ENCODE peak calls at places on chromosomes 16 and 17, in nine cellular contexts. X is omental fat pad, T is nephron progenitor cell, B is breast epithelium, G is esophagus muscularis mucosa, Y is AG09319, Z is sigmoid colon, F is gastrocnemius medialis, N is IMR-90. W is an unnamed sample.

GRCh38 chr16:9138731-9139501 is 47.5 kb downstream of the HAPSTR1 start:
- DNase-seq in X (no peak), T (peak), B (peak), G (no peak), Y (no peak), Z (peak), F (peak), N (peak), W (peak)

GRCh38 chr17:33072421-33073175 is 81.0 kb downstream of the SPACA3 start:
- DNase-seq in X (no peak), T (no peak), B (no peak), G (no peak), Y (no peak), Z (no peak), F (no peak), N (no peak), W (no peak)

GRCh38 chr17:32621612-32622312 is 135.0 kb downstream of the CDK5R1 start:
- DNase-seq in X (no peak), T (no peak), B (no peak), G (no peak), Y (no peak), Z (no peak), F (no peak), N (no peak), W (no peak)

GRCh38 chr17:34504814-34505484 is 74.4 kb upstream of the TMEM132E start:
- DNase-seq in X (no peak), T (no peak), B (no peak), G (no peak), Y (no peak), Z (no peak), F (no peak), N (no peak), W (no peak)

GRCh38 chr16:74625500-74626350 is 18.8 kb upstream of the GLG1 start:
- DNase-seq in X (no peak), T (no peak), B (no peak), G (no peak), Y (no peak), Z (no peak), F (no peak), N (no peak), W (no peak)

GRCh38 chr17:81480140-81480917 is 32.3 kb downstream of the ACTG1 start:
- DNase-seq in X (no peak), T (no peak), B (no peak), G (no peak), Y (no peak), Z (no peak), F (peak), N (peak), W (no peak)

GRCh38 chr16:30075503-30076275 is at the start of gene PPP4C:
- DNase-seq in X (peak), T (peak), B (peak), G (peak), Y (no peak), Z (peak), F (peak), N (peak), W (peak)

GRCh38 chr16:29641561-29641960 is 21.5 kb upstream of the SPN start:
- DNase-seq in X (no peak), T (no peak), B (no peak), G (no peak), Y (no peak), Z (no peak), F (no peak), N (no peak), W (no peak)

GRCh38 chr17:68381076-68381900 is 76.0 kb downstream of the WIPI1 start:
- DNase-seq in X (no peak), T (no peak), B (peak), G (no peak), Y (peak), Z (peak), F (no peak), N (peak), W (no peak)

GRCh38 chr16:85982563-85982939 is 83.6 kb downstream of the IRF8 start:
- DNase-seq in X (no peak), T (no peak), B (no peak), G (no peak), Y (no peak), Z (peak), F (peak), N (no peak), W (no peak)

GRCh38 chr17:34412965-34413441 is 50.0 kb upstream of the CCL1 start:
- DNase-seq in X (no peak), T (no peak), B (no peak), G (no peak), Y (no peak), Z (no peak), F (no peak), N (peak), W (no peak)

GRCh38 chr17:66602659-66603363 is 232.1 kb upstream of the CACNG5 start:
- DNase-seq in X (no peak), T (no peak), B (no peak), G (no peak), Y (no peak), Z (peak), F (no peak), N (peak), W (no peak)

GRCh38 chr16:64287667-64288521 is 834.0 kb downstream of the CDH11 start:
- DNase-seq in X (no peak), T (no peak), B (no peak), G (no peak), Y (no peak), Z (no peak), F (no peak), N (no peak), W (no peak)

GRCh38 chr17:38601539-38602351 is 4.0 kb downstream of the SRCIN1 start:
- DNase-seq in X (no peak), T (peak), B (no peak), G (no peak), Y (no peak), Z (no peak), F (no peak), N (no peak), W (no peak)

GRCh38 chr16:2981177-2981898 is 1.1 kb upstream of the PKMYT1 start:
- DNase-seq in X (no peak), T (no peak), B (no peak), G (no peak), Y (no peak), Z (no peak), F (no peak), N (no peak), W (no peak)

GRCh38 chr17:21010705-21011596 is 31.9 kb downstream of the USP22 start:
- DNase-seq in X (no peak), T (no peak), B (no peak), G (no peak), Y (no peak), Z (peak), F (no peak), N (no peak), W (no peak)

GRCh38 chr17:74746922-74747321 is 1.5 kb upstream of the NHERF1 start:
- DNase-seq in X (no peak), T (peak), B (no peak), G (no peak), Y (no peak), Z (peak), F (no peak), N (no peak), W (no peak)

GRCh38 chr17:32833526-32833925 is 43.4 kb downstream of the MYO1D start:
- DNase-seq in X (no peak), T (no peak), B (no peak), G (no peak), Y (no peak), Z (no peak), F (no peak), N (no peak), W (no peak)

GRCh38 chr16:70438325-70438982 is 446 bp downstream of the ST3GAL2 start:
- DNase-seq in X (no peak), T (no peak), B (no peak), G (no peak), Y (no peak), Z (no peak), F (no peak), N (no peak), W (no peak)

GRCh38 chr16:72172105-72173034 is at the start of gene PMFBP1:
- DNase-seq in X (no peak), T (no peak), B (peak), G (no peak), Y (no peak), Z (peak), F (peak), N (peak), W (peak)

GRCh38 chr17:20314834-20315233 is 152.5 kb downstream of the LGALS9B start:
- DNase-seq in X (no peak), T (no peak), B (no peak), G (no peak), Y (no peak), Z (no peak), F (no peak), N (no peak), W (no peak)

GRCh38 chr17:59154721-59155438 is at the start of gene SKA2:
- DNase-seq in X (peak), T (peak), B (peak), G (peak), Y (no peak), Z (peak), F (no peak), N (no peak), W (peak)

GRCh38 chr17:36856921-36857381 is 80.3 kb upstream of the LHX1 start:
- DNase-seq in X (no peak), T (no peak), B (no peak), G (no peak), Y (no peak), Z (no peak), F (no peak), N (no peak), W (no peak)

GRCh38 chr16:49456763-49457162 is 83.2 kb downstream of the C16orf78 start:
- DNase-seq in X (no peak), T (no peak), B (no peak), G (no peak), Y (no peak), Z (peak), F (no peak), N (no peak), W (no peak)

GRCh38 chr17:16106161-16106891 is 106.7 kb downstream of the TTC19 start:
- DNase-seq in X (no peak), T (no peak), B (no peak), G (no peak), Y (peak), Z (no peak), F (no peak), N (peak), W (no peak)

GRCh38 chr16:88131966-88132365 is 180.7 kb downstream of the BANP start:
- DNase-seq in X (no peak), T (no peak), B (no peak), G (no peak), Y (no peak), Z (no peak), F (no peak), N (no peak), W (no peak)

GRCh38 chr17:76171701-76172100 is 30.7 kb upstream of the FOXJ1 start:
- DNase-seq in X (no peak), T (no peak), B (no peak), G (no peak), Y (no peak), Z (no peak), F (no peak), N (no peak), W (no peak)

GRCh38 chr17:43028221-43028861 is 3.3 kb downstream of the RND2 start:
- DNase-seq in X (no peak), T (no peak), B (no peak), G (no peak), Y (no peak), Z (no peak), F (peak), N (no peak), W (no peak)

GRCh38 chr17:56681561-56682266 is 88.2 kb downstream of the NOG start:
- DNase-seq in X (no peak), T (no peak), B (no peak), G (no peak), Y (no peak), Z (no peak), F (no peak), N (peak), W (no peak)

GRCh38 chr16:71919033-71919432 is 23.7 kb downstream of the IST1 start:
- DNase-seq in X (no peak), T (no peak), B (no peak), G (no peak), Y (no peak), Z (no peak), F (no peak), N (no peak), W (no peak)

GRCh38 chr17:71546369-71546864 is 574.4 kb upstream of the SOX9 start:
- DNase-seq in X (no peak), T (no peak), B (no peak), G (no peak), Y (no peak), Z (no peak), F (no peak), N (no peak), W (no peak)

GRCh38 chr17:46727572-46728348 is 90.7 kb downstream of the WNT3 start:
- DNase-seq in X (no peak), T (no peak), B (no peak), G (no peak), Y (peak), Z (no peak), F (no peak), N (peak), W (no peak)

GRCh38 chr17:81153340-81153803 is 11.9 kb upstream of the PVALEF start:
- DNase-seq in X (no peak), T (no peak), B (no peak), G (no peak), Y (no peak), Z (no peak), F (peak), N (peak), W (no peak)

GRCh38 chr17:31388770-31389672 is 2.5 kb upstream of the RAB11FIP4 start:
- DNase-seq in X (no peak), T (peak), B (no peak), G (no peak), Y (no peak), Z (no peak), F (no peak), N (no peak), W (peak)

GRCh38 chr17:199195-199604 is 17.8 kb upstream of the DOC2B start:
- DNase-seq in X (no peak), T (no peak), B (no peak), G (no peak), Y (no peak), Z (peak), F (no peak), N (peak), W (no peak)

GRCh38 chr16:87464691-87465300 is 28.0 kb downstream of the ZCCHC14 start:
- DNase-seq in X (peak), T (no peak), B (peak), G (peak), Y (peak), Z (peak), F (peak), N (peak), W (no peak)

GRCh38 chr16:522320-523096 is 5.0 kb upstream of the CAPN15 start:
- DNase-seq in X (no peak), T (no peak), B (no peak), G (no peak), Y (no peak), Z (no peak), F (no peak), N (no peak), W (no peak)

GRCh38 chr16:520847-521246 is 6.7 kb upstream of the CAPN15 start:
- DNase-seq in X (no peak), T (no peak), B (no peak), G (no peak), Y (no peak), Z (no peak), F (no peak), N (no peak), W (no peak)

GRCh38 chr16:519841-520687 is 7.4 kb upstream of the CAPN15 start:
- DNase-seq in X (no peak), T (no peak), B (no peak), G (no peak), Y (no peak), Z (no peak), F (no peak), N (no peak), W (no peak)

GRCh38 chr16:523097-523741 is 4.3 kb upstream of the CAPN15 start:
- DNase-seq in X (no peak), T (no peak), B (no peak), G (no peak), Y (no peak), Z (no peak), F (no peak), N (no peak), W (no peak)

DNA sequence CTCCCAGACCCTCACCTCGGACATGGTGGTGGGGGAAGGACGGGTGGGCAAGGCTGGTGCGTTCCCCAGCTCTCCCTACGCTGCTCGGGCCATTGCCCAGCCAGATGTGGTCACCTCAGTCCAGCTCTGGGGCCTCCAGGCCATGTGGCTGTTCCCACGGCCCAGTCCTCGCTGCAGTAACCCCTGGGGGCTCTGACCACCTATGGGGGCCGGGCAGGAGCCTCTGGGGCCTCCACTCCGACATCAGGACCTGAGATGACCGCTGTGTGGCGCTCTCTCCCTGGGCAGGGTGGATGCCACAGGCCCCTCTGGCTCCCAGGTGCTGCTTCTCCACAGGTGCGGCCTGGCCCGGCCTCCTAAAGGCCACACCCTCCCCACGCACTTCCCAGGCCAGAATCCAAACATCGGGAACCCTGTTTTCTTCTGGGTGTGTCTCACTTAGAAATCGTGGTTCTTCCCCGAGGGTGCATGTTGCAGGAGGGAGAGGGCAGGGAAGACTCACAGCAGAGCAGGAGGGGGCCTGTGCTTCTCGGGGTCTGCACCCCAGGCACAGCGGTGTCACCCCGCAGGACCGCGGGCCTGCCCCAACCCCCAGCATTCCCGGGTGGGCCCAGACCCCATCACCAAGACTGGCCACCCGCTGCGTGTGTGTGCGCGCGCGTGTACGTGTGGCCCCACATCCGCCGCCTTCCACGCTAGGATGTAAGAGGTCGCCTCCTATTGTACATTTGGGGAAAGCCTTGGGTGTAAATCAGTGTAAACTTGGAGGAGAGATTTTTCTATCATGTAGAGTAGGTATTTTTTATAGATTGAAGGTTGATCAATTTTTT is 5.9 kb upstream of the CAPN15 start:
- DNase-seq in X (no peak), T (no peak), B (no peak), G (no peak), Y (no peak), Z (no peak), F (no peak), N (no peak), W (no peak)
- TF ChIP-seq CTCF in X (no peak), T (no peak), B (no peak), G (no peak), Y (no peak), Z (no peak), F (no peak), N (no peak), W (no peak)

DNA sequence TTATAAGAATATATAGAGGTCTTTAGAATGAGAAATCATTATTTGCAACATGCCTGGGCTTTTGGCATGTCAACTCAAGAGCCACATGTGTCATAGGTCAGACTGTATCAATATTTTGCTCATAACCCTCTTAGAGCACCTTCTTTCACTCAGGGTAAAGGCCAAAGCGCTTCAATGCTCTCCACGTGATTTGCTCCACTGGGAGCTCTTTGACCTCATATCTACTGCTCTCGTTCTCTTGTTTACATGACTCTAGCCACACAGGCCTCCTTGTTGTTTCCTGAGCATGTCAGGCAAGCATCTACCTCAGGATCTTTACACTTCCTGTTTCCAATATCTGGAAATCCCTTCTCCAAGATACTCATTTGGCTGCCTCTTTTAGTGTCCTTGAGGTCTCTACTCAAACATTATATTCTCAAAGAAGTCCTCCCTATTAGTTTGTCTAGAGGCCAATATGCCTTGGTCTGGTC is 148.4 kb downstream of the TOX3 start:
- DNase-seq in X (no peak), T (no peak), B (no peak), G (no peak), Y (no peak), Z (no peak), F (no peak), N (no peak), W (no peak)
- TF ChIP-seq CTCF in X (no peak), T (no peak), B (no peak), G (no peak), Y (no peak), Z (no peak), F (no peak), N (no peak), W (no peak)

GRCh38 chr17:17849863-17850373 is 13.1 kb upstream of the SREBF1 start:
- DNase-seq in X (no peak), T (no peak), B (no peak), G (no peak), Y (no peak), Z (no peak), F (peak), N (peak), W (no peak)
- TF ChIP-seq CTCF in X (no peak), T (no peak), B (no peak), G (peak), Y (peak), Z (peak), F (peak), N (peak), W (no peak)

GRCh38 chr17:4815043-4815675 is 8.2 kb downstream of the PLD2 start:
- DNase-seq in X (no peak), T (no peak), B (no peak), G (no peak), Y (no peak), Z (no peak), F (no peak), N (no peak), W (no peak)
- TF ChIP-seq CTCF in X (no peak), T (peak), B (no peak), G (no peak), Y (no peak), Z (no peak), F (no peak), N (no peak), W (no peak)

W was measured in activated B cell treated with CpG ODN at 0.5 μM for 24 hours.